ENCODE peak calls at places on chromosome 13, in eight cellular contexts. D, M, W, V, Z, T, H and Q are unnamed samples.

GRCh38 chr13:97953376-97953970 is at the start of gene IPO5:
- DNase-seq in D (no peak), M (peak; percentile 63), W (no peak), V (no peak), Z (no peak), T (no peak), H (no peak), Q (no peak)

GRCh38 chr13:91368101-91368500 is 20.6 kb downstream of the MIR17HG start:
- DNase-seq in D (no peak), M (no peak), W (no peak), V (no peak), Z (no peak), T (no peak), H (no peak), Q (no peak)

GRCh38 chr13:64640002-64640401 is 2590.1 kb downstream of the PCDH9 start:
- DNase-seq in D (peak; percentile 8), M (no peak), W (no peak), V (no peak), Z (no peak), T (no peak), H (no peak), Q (no peak)

GRCh38 chr13:112966776-112967175 is 2.2 kb upstream of the MCF2L start:
- DNase-seq in D (no peak), M (no peak), W (no peak), V (no peak), Z (no peak), T (no peak), H (no peak), Q (no peak)

GRCh38 chr13:39788097-39788496 is 132.6 kb downstream of the COG6 start:
- DNase-seq in D (no peak), M (no peak), W (no peak), V (no peak), Z (no peak), T (no peak), H (no peak), Q (no peak)

GRCh38 chr13:112346173-112346898 is 29.8 kb upstream of the SPACA7 start:
- DNase-seq in D (peak; percentile 87), M (no peak), W (peak; percentile 16), V (no peak), Z (no peak), T (no peak), H (no peak), Q (peak; percentile 6)

GRCh38 chr13:110784748-110785147 is 71.2 kb downstream of the ING1 start:
- DNase-seq in D (no peak), M (no peak), W (no peak), V (no peak), Z (no peak), T (no peak), H (no peak), Q (no peak)

GRCh38 chr13:58598241-58598640 is 966.7 kb downstream of the PCDH17 start:
- DNase-seq in D (no peak), M (no peak), W (no peak), V (no peak), Z (no peak), T (no peak), H (no peak), Q (no peak)

GRCh38 chr13:35923347-35923746 is 207.8 kb downstream of the DCLK1 start:
- DNase-seq in D (no peak), M (peak; percentile 56), W (no peak), V (no peak), Z (no peak), T (no peak), H (no peak), Q (no peak)

GRCh38 chr13:29396446-29396845 is 199.0 kb downstream of the SLC7A1 start:
- DNase-seq in D (no peak), M (no peak), W (no peak), V (no peak), Z (no peak), T (no peak), H (no peak), Q (no peak)

GRCh38 chr13:99980201-99981114 is 1.1 kb upstream of the ZIC2 start:
- DNase-seq in D (peak; percentile 91), M (peak; percentile 71), W (peak; percentile 73), V (no peak), Z (peak; percentile 54), T (no peak), H (peak; percentile 5), Q (peak; percentile 56)